ENCODE peak calls at places on chromosomes 2 and 18, in eight cellular contexts. A is CD4-positive, alpha-beta T cell; F is SK-N-SH; G is NCI-H1417 treated with DMSO at 0.1 percent for 48 hours; Z is ELR; M is NCI-H1105; I is GDM1; U is KG1. Y is an unnamed sample.
A peak's percentile ranks its signal among the peaks of the same experiment; 100 is the strongest.

GRCh38 chr18:76518543-76519155 is 23.6 kb upstream of the ZNF516 start:
- DNase-seq in A (no peak), F (no peak), G (no peak), Z (peak; percentile 65), M (no peak), I (no peak), U (no peak), Y (peak; percentile 15)

GRCh38 chr2:96427917-96428316 is 77.2 kb downstream of the NEURL3 start:
- DNase-seq in A (no peak), F (no peak), G (no peak), Z (peak; percentile 87), M (no peak), I (no peak), U (no peak), Y (no peak)

GRCh38 chr2:195810340-195811098 is 153.5 kb downstream of the SLC39A10 start:
- DNase-seq in A (no peak), F (no peak), G (no peak), Z (no peak), M (no peak), I (no peak), U (no peak), Y (no peak)

GRCh38 chr18:36427369-36427768 is 129.9 kb downstream of the FHOD3 start:
- DNase-seq in A (no peak), F (no peak), G (no peak), Z (no peak), M (no peak), I (no peak), U (no peak), Y (no peak)

GRCh38 chr18:78542204-78542603 is 437.4 kb upstream of the SALL3 start:
- DNase-seq in A (no peak), F (no peak), G (no peak), Z (no peak), M (no peak), I (peak; percentile 66), U (peak; percentile 7), Y (peak; percentile 19)

GRCh38 chr18:38402509-38402908 is 836.9 kb upstream of the CELF4 start:
- DNase-seq in A (no peak), F (no peak), G (no peak), Z (no peak), M (no peak), I (no peak), U (no peak), Y (no peak)

GRCh38 chr18:136433-136832 is 21.9 kb upstream of the USP14 start:
- DNase-seq in A (peak; percentile 4), F (peak; percentile 25), G (no peak), Z (no peak), M (no peak), I (no peak), U (no peak), Y (no peak)

GRCh38 chr2:215565897-215566296 is 130.0 kb upstream of the FN1 start:
- DNase-seq in A (no peak), F (no peak), G (no peak), Z (peak; percentile 52), M (no peak), I (no peak), U (no peak), Y (no peak)

GRCh38 chr2:189658281-189658680 is 3.0 kb upstream of the ASNSD1 start:
- DNase-seq in A (peak; percentile 40), F (no peak), G (no peak), Z (no peak), M (no peak), I (no peak), U (no peak), Y (no peak)

GRCh38 chr2:215454519-215454918 is 18.7 kb upstream of the FN1 start:
- DNase-seq in A (no peak), F (peak; percentile 42), G (no peak), Z (peak; percentile 59), M (peak; percentile 13), I (no peak), U (no peak), Y (no peak)

GRCh38 chr18:45724591-45724990 is 610 bp downstream of the SLC14A1 start:
- DNase-seq in A (no peak), F (no peak), G (no peak), Z (no peak), M (no peak), I (no peak), U (no peak), Y (no peak)

GRCh38 chr2:27723372-27724144 is 48.0 kb upstream of the MRPL33 start:
- DNase-seq in A (no peak), F (peak; percentile 85), G (no peak), Z (peak; percentile 82), M (no peak), I (no peak), U (no peak), Y (peak; percentile 67)

GRCh38 chr2:60510713-60511112 is 42.7 kb downstream of the BCL11A start:
- DNase-seq in A (no peak), F (no peak), G (no peak), Z (no peak), M (peak; percentile 37), I (no peak), U (no peak), Y (no peak)

GRCh38 chr2:85873679-85874078 is 15.1 kb downstream of the ST3GAL5 start:
- DNase-seq in A (no peak), F (peak; percentile 25), G (no peak), Z (peak; percentile 35), M (no peak), I (no peak), U (no peak), Y (no peak)

GRCh38 chr18:21805771-21806366 is 65.3 kb downstream of the MIB1 start:
- DNase-seq in A (no peak), F (no peak), G (no peak), Z (no peak), M (no peak), I (no peak), U (no peak), Y (no peak)

GRCh38 chr18:45081579-45082181 is 401.0 kb downstream of the SETBP1 start:
- DNase-seq in A (no peak), F (no peak), G (no peak), Z (no peak), M (no peak), I (no peak), U (peak; percentile 19), Y (no peak)

GRCh38 chr2:15117409-15118030 is 443.6 kb downstream of the NBAS start:
- DNase-seq in A (no peak), F (peak; percentile 35), G (no peak), Z (no peak), M (no peak), I (no peak), U (no peak), Y (no peak)

GRCh38 chr2:202378661-202379338 is 2.7 kb downstream of the BMPR2 start:
- DNase-seq in A (no peak), F (no peak), G (no peak), Z (peak; percentile 23), M (no peak), I (no peak), U (peak; percentile 29), Y (no peak)

GRCh38 chr2:17604050-17604449 is 63.6 kb downstream of the VSNL1 start:
- DNase-seq in A (no peak), F (no peak), G (no peak), Z (no peak), M (no peak), I (no peak), U (no peak), Y (no peak)

GRCh38 chr18:8839285-8839684 is 133.9 kb downstream of the MTCL1 start:
- DNase-seq in A (no peak), F (no peak), G (no peak), Z (no peak), M (no peak), I (no peak), U (no peak), Y (no peak)

GRCh38 chr2:168964251-168964807 is 63.2 kb downstream of the G6PC2 start:
- DNase-seq in A (no peak), F (no peak), G (no peak), Z (no peak), M (no peak), I (no peak), U (no peak), Y (no peak)

GRCh38 chr2:88933980-88934379 is 242.5 kb downstream of the RPIA start:
- DNase-seq in A (no peak), F (no peak), G (no peak), Z (peak; percentile 17), M (no peak), I (no peak), U (no peak), Y (no peak)

GRCh38 chr2:171230176-171230575 is 69.5 kb upstream of the TLK1 start:
- DNase-seq in A (no peak), F (no peak), G (no peak), Z (no peak), M (no peak), I (no peak), U (no peak), Y (no peak)

GRCh38 chr2:143730155-143730949 is 601.1 kb downstream of the ARHGAP15 start:
- DNase-seq in A (no peak), F (no peak), G (no peak), Z (peak; percentile 49), M (no peak), I (no peak), U (no peak), Y (no peak)

GRCh38 chr2:144642106-144642505 is 122.2 kb upstream of the ZEB2 start:
- DNase-seq in A (no peak), F (no peak), G (no peak), Z (no peak), M (no peak), I (no peak), U (no peak), Y (no peak)

GRCh38 chr2:72028351-72028995 is 119.2 kb downstream of the CYP26B1 start:
- DNase-seq in A (no peak), F (no peak), G (no peak), Z (no peak), M (no peak), I (no peak), U (no peak), Y (no peak)

GRCh38 chr2:169670215-169670651 is 24.0 kb downstream of the CFAP210 start:
- DNase-seq in A (no peak), F (no peak), G (no peak), Z (peak; percentile 11), M (no peak), I (no peak), U (no peak), Y (no peak)

GRCh38 chr2:101446869-101447268 is 28.0 kb downstream of the RFX8 start:
- DNase-seq in A (no peak), F (no peak), G (no peak), Z (peak; percentile 99), M (no peak), I (peak; percentile 51), U (no peak), Y (no peak)

GRCh38 chr2:177131858-177132257 is 80.7 kb upstream of the HNRNPA3 start:
- DNase-seq in A (no peak), F (no peak), G (no peak), Z (no peak), M (no peak), I (no peak), U (no peak), Y (no peak)

GRCh38 chr2:196336206-196336605 is 164.8 kb upstream of the STK17B start:
- DNase-seq in A (no peak), F (no peak), G (no peak), Z (no peak), M (no peak), I (no peak), U (no peak), Y (no peak)

GRCh38 chr2:186486651-186487647 is 889 bp downstream of the ZC3H15 start:
- DNase-seq in A (no peak), F (no peak), G (no peak), Z (peak; percentile 50), M (no peak), I (no peak), U (peak; percentile 62), Y (no peak)

GRCh38 chr18:36309436-36310391 is 12.2 kb downstream of the FHOD3 start:
- DNase-seq in A (no peak), F (peak; percentile 73), G (no peak), Z (peak; percentile 99), M (no peak), I (no peak), U (no peak), Y (no peak)

Y was measured in amygdala.